ENCODE peak calls at places on chromosome 14, in ten cellular contexts. B is left ventricle myocardium inferior; M is prostate gland; O is GM23248; P is substantia nigra; C is CD8-positive, alpha-beta memory T cell; L is effector memory CD4-positive, alpha-beta T cell; U is heart right ventricle; X is fibroblast of lung; A is suprapubic skin. Z is an unnamed sample.

GRCh38 chr14:54794148-54794547 is 108.5 kb downstream of the GCH1 start:
- DNase-seq in B (no peak), M (no peak), O (no peak), P (no peak), C (no peak), L (no peak), U (no peak), X (no peak), A (no peak), Z (no peak)

GRCh38 chr14:69204753-69205152 is 13.5 kb downstream of the EXD2 start:
- DNase-seq in B (no peak), M (no peak), O (peak), P (no peak), C (no peak), L (no peak), U (no peak), X (no peak), A (no peak), Z (no peak)

GRCh38 chr14:100621806-100622205 is 34.6 kb upstream of the BEGAIN start:
- DNase-seq in B (no peak), M (no peak), O (no peak), P (no peak), C (no peak), L (no peak), U (no peak), X (no peak), A (peak), Z (no peak)

GRCh38 chr14:51242545-51243490 is 2.8 kb downstream of the TMX1 start:
- DNase-seq in B (no peak), M (no peak), O (no peak), P (no peak), C (no peak), L (no peak), U (no peak), X (no peak), A (no peak), Z (no peak)

GRCh38 chr14:76647699-76648298 is 113.5 kb upstream of the VASH1 start:
- DNase-seq in B (no peak), M (peak), O (peak), P (no peak), C (peak), L (no peak), U (no peak), X (peak), A (no peak), Z (no peak)

GRCh38 chr14:85131523-85131922 is 398.4 kb upstream of the FLRT2 start:
- DNase-seq in B (no peak), M (peak), O (no peak), P (no peak), C (no peak), L (no peak), U (no peak), X (no peak), A (no peak), Z (no peak)

GRCh38 chr14:68307769-68308168 is 485.1 kb downstream of the ZFP36L1 start:
- DNase-seq in B (no peak), M (peak), O (peak), P (no peak), C (no peak), L (no peak), U (no peak), X (peak), A (no peak), Z (no peak)

GRCh38 chr14:55389330-55389729 is 22.3 kb downstream of the ATG14 start:
- DNase-seq in B (no peak), M (no peak), O (peak), P (no peak), C (no peak), L (no peak), U (no peak), X (peak), A (no peak), Z (no peak)

GRCh38 chr14:97840159-97840558 is 1043.0 kb downstream of the VRK1 start:
- DNase-seq in B (no peak), M (no peak), O (no peak), P (no peak), C (no peak), L (no peak), U (no peak), X (no peak), A (no peak), Z (no peak)

GRCh38 chr14:68955164-68955921 is 23.8 kb downstream of the ACTN1 start:
- DNase-seq in B (no peak), M (no peak), O (peak), P (no peak), C (no peak), L (no peak), U (no peak), X (no peak), A (peak), Z (no peak)

GRCh38 chr14:68160779-68161546 is 341.4 kb downstream of the RAD51B start:
- DNase-seq in B (no peak), M (no peak), O (no peak), P (no peak), C (no peak), L (no peak), U (no peak), X (no peak), A (no peak), Z (no peak)

GRCh38 chr14:35161231-35161630 is 38.9 kb downstream of the PRORP start:
- DNase-seq in B (no peak), M (no peak), O (no peak), P (no peak), C (peak), L (peak), U (no peak), X (no peak), A (no peak), Z (no peak)

GRCh38 chr14:80754696-80755095 is 186.8 kb downstream of the CEP128 start:
- DNase-seq in B (no peak), M (no peak), O (no peak), P (no peak), C (no peak), L (no peak), U (no peak), X (no peak), A (no peak), Z (no peak)

GRCh38 chr14:49207451-49207850 is 378.7 kb downstream of the RPS29 start:
- DNase-seq in B (no peak), M (no peak), O (no peak), P (no peak), C (no peak), L (no peak), U (no peak), X (no peak), A (no peak), Z (no peak)

GRCh38 chr14:34692348-34692747 is 22.0 kb downstream of the CFL2 start:
- DNase-seq in B (no peak), M (no peak), O (peak), P (no peak), C (no peak), L (no peak), U (no peak), X (peak), A (no peak), Z (no peak)

GRCh38 chr14:85273099-85273677 is 256.8 kb upstream of the FLRT2 start:
- DNase-seq in B (no peak), M (no peak), O (peak), P (no peak), C (no peak), L (no peak), U (no peak), X (peak), A (no peak), Z (no peak)

GRCh38 chr14:105589161-105589925 is 63.0 kb downstream of the TMEM121 start:
- DNase-seq in B (no peak), M (no peak), O (no peak), P (no peak), C (no peak), L (no peak), U (no peak), X (no peak), A (no peak), Z (no peak)

DNA sequence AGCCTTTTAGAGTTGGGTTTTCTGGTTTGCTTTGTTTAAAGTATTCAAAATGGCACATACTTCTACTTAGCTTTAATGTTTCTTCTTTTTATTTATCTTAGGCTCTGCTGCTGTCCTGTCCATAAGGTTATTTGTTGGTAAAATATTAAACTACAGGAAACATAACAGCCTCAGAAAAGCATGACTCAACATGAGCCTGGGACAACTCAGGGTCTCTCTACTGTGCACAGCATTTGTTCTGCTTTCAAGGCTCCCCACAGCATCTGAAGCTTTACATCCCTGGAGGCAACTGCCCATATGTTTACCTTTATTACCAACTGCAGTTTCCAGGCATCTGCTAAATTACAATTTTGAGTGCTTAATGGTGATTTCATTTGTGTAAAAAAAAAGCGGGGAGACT is 954.2 kb upstream of the FBXO33 start:
- DNase-seq in B (no peak), M (no peak), O (no peak), P (no peak), C (no peak), L (no peak), U (no peak), X (no peak), A (no peak), Z (no peak)
- H3K27ac ChIP-seq in B (no peak), M (no peak), O (no peak), P (no peak), C (no peak), L (no peak), U (no peak), X (no peak), A (no peak), Z (no peak)

GRCh38 chr14:92475451-92476187 is 38.0 kb upstream of the RIN3 start:
- DNase-seq in B (peak), M (no peak), O (peak), P (no peak), C (no peak), L (no peak), U (peak), X (peak), A (peak), Z (no peak)
- H3K27ac ChIP-seq in B (peak), M (no peak), O (no peak), P (no peak), C (no peak), L (no peak), U (peak), X (no peak), A (no peak), Z (no peak)

DNA sequence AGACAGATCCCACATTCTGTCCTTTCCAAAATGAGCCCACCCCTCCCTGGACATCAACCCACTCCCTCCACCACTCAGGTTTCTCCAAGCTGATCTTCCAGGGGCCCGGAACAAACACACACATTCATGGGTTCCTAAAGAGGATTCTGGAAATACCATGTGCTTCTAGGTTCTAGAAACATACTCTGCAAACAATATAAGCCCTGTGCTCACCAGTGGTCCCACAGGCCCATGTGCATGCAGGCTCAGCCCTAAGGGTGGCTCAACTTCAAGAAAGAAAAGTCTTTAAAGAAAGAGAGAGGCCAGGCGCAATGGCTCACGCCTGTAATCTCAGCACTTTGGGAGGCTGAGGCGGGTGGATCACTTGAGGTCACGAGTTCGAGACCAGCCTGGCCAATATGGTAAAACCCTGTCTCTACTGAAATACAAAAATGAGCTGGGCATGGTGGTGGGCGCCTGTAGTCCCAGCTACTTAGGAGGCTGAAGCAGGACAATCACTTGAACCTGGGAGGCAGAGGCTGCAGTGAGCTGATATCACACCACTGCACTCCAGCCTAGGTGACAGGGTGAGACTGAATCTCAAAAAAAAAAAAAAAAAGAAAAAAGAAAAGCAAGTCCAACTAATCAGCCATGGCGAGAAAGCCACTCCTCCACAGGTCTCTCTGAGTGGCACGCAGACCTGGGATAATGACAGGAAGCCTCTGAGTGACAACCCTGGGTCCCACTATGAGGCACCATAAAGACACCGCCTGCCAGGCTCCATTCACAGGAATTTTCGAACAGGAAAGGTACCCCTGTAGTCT is 59.5 kb upstream of the PNMA1 start:
- DNase-seq in B (no peak), M (no peak), O (no peak), P (no peak), C (no peak), L (no peak), U (no peak), X (no peak), A (peak), Z (no peak)
- H3K27ac ChIP-seq in B (peak), M (no peak), O (no peak), P (no peak), C (no peak), L (peak), U (peak), X (no peak), A (peak), Z (no peak)

DNA sequence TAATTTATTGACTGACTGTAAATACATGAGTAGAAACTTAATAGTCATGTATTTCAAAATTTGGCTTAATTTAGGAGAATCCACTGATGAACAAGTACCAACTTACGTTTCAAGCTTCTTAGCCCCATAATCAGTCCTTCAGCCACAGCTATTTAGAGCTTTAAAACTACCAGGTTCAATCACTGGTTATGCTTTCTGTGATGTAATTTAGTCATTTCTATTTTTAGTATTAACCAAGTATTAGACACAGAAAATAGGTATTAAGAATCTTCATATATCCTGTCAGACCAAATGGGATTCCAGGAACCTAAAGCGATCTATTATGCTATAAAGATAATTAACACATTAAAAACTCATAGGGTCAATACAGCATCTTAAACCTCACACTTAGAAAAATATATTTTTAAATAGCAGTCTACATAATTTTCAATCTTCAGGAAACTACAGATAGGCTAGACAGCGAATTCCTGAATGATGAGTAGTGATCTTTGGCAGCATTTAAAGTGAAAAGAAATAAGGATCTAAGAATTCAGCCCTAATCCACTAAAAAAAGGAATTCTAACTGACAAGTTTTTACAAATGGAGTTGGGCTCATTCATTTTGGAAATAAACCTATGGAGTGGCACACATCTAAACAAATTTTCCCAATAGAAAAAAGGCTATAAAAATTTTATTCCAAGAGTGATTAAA is 51.5 kb downstream of the ZC3H14 start:
- DNase-seq in B (no peak), M (no peak), O (peak), P (no peak), C (no peak), L (no peak), U (no peak), X (peak), A (no peak), Z (no peak)
- H3K27ac ChIP-seq in B (peak), M (no peak), O (peak), P (no peak), C (no peak), L (no peak), U (no peak), X (no peak), A (no peak), Z (no peak)

DNA sequence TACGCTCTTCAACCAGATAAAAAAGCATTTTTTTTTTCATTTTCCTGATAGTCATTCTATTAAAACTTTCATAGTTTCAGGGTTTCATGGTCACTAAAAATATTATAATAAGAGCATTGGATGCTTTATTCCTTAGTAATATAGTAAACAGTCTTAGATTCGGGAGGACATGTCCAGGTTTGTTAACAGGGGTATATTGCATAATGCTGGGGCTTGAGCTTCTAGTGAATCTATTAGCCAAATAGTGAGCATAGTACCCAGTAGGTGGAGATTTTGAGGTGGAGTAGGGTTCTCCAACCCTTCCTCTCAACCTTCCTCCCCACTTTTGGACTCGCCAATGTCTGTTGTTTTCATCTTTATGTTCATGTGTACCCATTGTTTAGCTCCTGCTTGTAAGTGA is 277.4 kb upstream of the RGS6 start:
- DNase-seq in B (no peak), M (no peak), O (no peak), P (no peak), C (no peak), L (no peak), U (no peak), X (no peak), A (no peak), Z (no peak)
- H3K27ac ChIP-seq in B (no peak), M (no peak), O (no peak), P (no peak), C (no peak), L (no peak), U (no peak), X (no peak), A (no peak), Z (peak)

DNA sequence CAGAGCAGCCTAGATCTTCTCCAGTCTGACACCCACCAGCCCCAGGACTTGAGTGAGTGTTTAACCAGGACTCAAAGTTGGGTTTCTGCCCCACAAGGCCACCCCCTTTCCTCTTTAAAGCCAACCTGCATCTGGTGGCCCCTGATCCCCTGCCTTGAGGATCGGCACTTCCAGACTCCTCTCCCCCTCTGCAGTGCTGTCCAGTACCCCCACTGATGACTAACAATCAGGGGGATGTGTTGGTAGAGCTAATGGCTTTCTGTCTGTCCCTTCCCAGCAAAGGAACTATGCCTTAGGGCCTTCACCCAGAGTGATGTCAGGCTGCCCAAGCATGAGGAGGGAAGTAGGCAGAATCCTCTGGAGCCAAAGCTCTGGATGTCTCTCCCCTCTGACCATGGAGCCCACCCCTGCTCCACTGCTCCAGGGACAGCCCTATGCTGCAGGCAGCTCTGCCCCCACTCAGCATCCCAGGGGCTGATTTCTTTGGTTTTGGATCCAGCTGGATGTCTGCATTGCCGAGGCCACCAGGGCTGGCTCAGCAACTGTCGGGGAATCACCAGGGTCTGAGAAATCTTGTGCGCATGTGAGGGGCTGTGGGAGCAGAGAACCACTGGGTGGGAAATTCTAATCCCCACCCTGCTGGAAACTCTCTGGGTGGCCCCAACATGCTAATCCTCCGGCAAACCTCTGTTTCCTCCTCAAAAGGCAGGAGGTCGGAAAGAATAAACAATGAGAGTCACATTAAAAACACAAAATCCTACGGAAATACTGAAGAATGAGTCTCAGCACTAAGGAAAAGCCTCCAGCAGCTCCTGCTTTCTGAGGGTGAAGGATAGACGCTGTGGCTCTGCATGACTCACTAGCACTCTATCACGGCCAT is 42.9 kb downstream of the DAD1 start:
- DNase-seq in B (no peak), M (no peak), O (peak), P (no peak), C (no peak), L (no peak), U (peak), X (peak), A (no peak), Z (no peak)
- H3K27ac ChIP-seq in B (peak), M (peak), O (peak), P (no peak), C (peak), L (peak), U (peak), X (peak), A (peak), Z (no peak)

GRCh38 chr14:20846560-20846959 is 43.9 kb upstream of the RNASE1 start:
- DNase-seq in B (no peak), M (no peak), O (no peak), P (no peak), C (no peak), L (no peak), U (no peak), X (no peak), A (no peak), Z (no peak)

GRCh38 chr14:20848955-20849570 is 42.1 kb upstream of the RNASE3 start:
- DNase-seq in B (no peak), M (peak), O (no peak), P (no peak), C (no peak), L (no peak), U (no peak), X (no peak), A (no peak), Z (peak)

GRCh38 chr14:20848316-20848954 is 42.8 kb upstream of the RNASE3 start:
- DNase-seq in B (no peak), M (no peak), O (peak), P (no peak), C (no peak), L (no peak), U (no peak), X (no peak), A (no peak), Z (peak)
- H3K27ac ChIP-seq in B (no peak), M (peak), O (no peak), P (peak), C (no peak), L (no peak), U (no peak), X (no peak), A (peak), Z (peak)

GRCh38 chr14:91837076-91837475 is 30.3 kb downstream of the TC2N start:
- DNase-seq in B (no peak), M (no peak), O (no peak), P (no peak), C (no peak), L (no peak), U (no peak), X (no peak), A (no peak), Z (no peak)

GRCh38 chr14:91835920-91836843 is 31.2 kb downstream of the TC2N start:
- DNase-seq in B (peak), M (peak), O (peak), P (no peak), C (peak), L (peak), U (peak), X (no peak), A (peak), Z (peak)

GRCh38 chr14:91831337-91831736 is 36.0 kb downstream of the TC2N start:
- DNase-seq in B (no peak), M (no peak), O (no peak), P (no peak), C (no peak), L (no peak), U (no peak), X (no peak), A (no peak), Z (no peak)

GRCh38 chr14:91835197-91835919 is 32.0 kb downstream of the TC2N start:
- DNase-seq in B (no peak), M (peak), O (no peak), P (no peak), C (peak), L (peak), U (no peak), X (no peak), A (no peak), Z (no peak)

GRCh38 chr14:91834571-91834970 is 32.8 kb downstream of the TC2N start:
- DNase-seq in B (no peak), M (no peak), O (no peak), P (no peak), C (no peak), L (no peak), U (no peak), X (no peak), A (no peak), Z (no peak)
- H3K27ac ChIP-seq in B (peak), M (no peak), O (no peak), P (no peak), C (no peak), L (no peak), U (no peak), X (no peak), A (no peak), Z (no peak)

Z was measured in caudate nucleus.